ENCODE peak calls at places on chromosomes 6 and 20, in five cellular contexts. One of them, this sample, is unnamed.

GRCh38 chr6:44169154-44169553 is 10.5 kb downstream of the CAPN11 start:
- DNase-seq in CD4-positive, alpha-beta T cell: no peak
- DNase-seq in amniotic stem cell: no peak
- DNase-seq in sciatic nerve: no peak
- DNase-seq in psoas muscle: no peak
- DNase-seq in this sample: no peak

GRCh38 chr20:36394340-36394965 is 88.3 kb downstream of the DLGAP4 start:
- DNase-seq in CD4-positive, alpha-beta T cell: no peak
- DNase-seq in amniotic stem cell: no peak
- DNase-seq in sciatic nerve: no peak
- DNase-seq in psoas muscle: no peak
- DNase-seq in this sample: no peak

GRCh38 chr6:90078513-90079289 is 184.4 kb downstream of the GJA10 start:
- DNase-seq in CD4-positive, alpha-beta T cell: no peak
- DNase-seq in amniotic stem cell: no peak
- DNase-seq in sciatic nerve: no peak
- DNase-seq in psoas muscle: no peak
- DNase-seq in this sample: no peak

GRCh38 chr6:137776786-137777185 is 90.3 kb upstream of the TNFAIP3 start:
- DNase-seq in CD4-positive, alpha-beta T cell: no peak
- DNase-seq in amniotic stem cell: peak; percentile 37
- DNase-seq in sciatic nerve: no peak
- DNase-seq in psoas muscle: no peak
- DNase-seq in this sample: no peak

GRCh38 chr6:51814418-51814817 is 273.0 kb downstream of the PKHD1 start:
- DNase-seq in CD4-positive, alpha-beta T cell: peak; percentile 29
- DNase-seq in amniotic stem cell: no peak
- DNase-seq in sciatic nerve: no peak
- DNase-seq in psoas muscle: no peak
- DNase-seq in this sample: no peak

GRCh38 chr6:169173532-169174268 is 79.9 kb downstream of the THBS2 start:
- DNase-seq in CD4-positive, alpha-beta T cell: no peak
- DNase-seq in amniotic stem cell: no peak
- DNase-seq in sciatic nerve: no peak
- DNase-seq in psoas muscle: no peak
- DNase-seq in this sample: no peak

GRCh38 chr6:54194067-54194466 is 82.8 kb downstream of the MLIP start:
- DNase-seq in CD4-positive, alpha-beta T cell: no peak
- DNase-seq in amniotic stem cell: peak; percentile 8
- DNase-seq in sciatic nerve: no peak
- DNase-seq in psoas muscle: no peak
- DNase-seq in this sample: no peak

GRCh38 chr20:23637282-23638221 is at the start of gene CST3:
- DNase-seq in CD4-positive, alpha-beta T cell: no peak
- DNase-seq in amniotic stem cell: peak; percentile 78
- DNase-seq in sciatic nerve: peak; percentile 95
- DNase-seq in psoas muscle: peak; percentile 96
- DNase-seq in this sample: peak; percentile 94

GRCh38 chr20:6418732-6419131 is 295.9 kb upstream of the FERMT1 start:
- DNase-seq in CD4-positive, alpha-beta T cell: no peak
- DNase-seq in amniotic stem cell: no peak
- DNase-seq in sciatic nerve: no peak
- DNase-seq in psoas muscle: no peak
- DNase-seq in this sample: no peak

This sample was measured in cardiac septum.